ENCODE peak calls at places on chromosomes 2 and 18, in seven cellular contexts. G is mesendoderm; Y is GM23248; F is endothelial cell of umbilical vein; Z is CD8-positive, alpha-beta memory T cell; P is mucosa of descending colon; V is tibial nerve. X is an unnamed sample.

GRCh38 chr2:201057715-201058248 is 13.7 kb downstream of the HYCC2 start:
- DNase-seq in V (no peak), Z (no peak), F (no peak), P (no peak), Y (no peak), G (peak; percentile 81), X (peak; percentile 28)

GRCh38 chr18:60003610-60004185 is 103.9 kb downstream of the PMAIP1 start:
- DNase-seq in P (no peak), G (no peak), V (no peak), F (no peak), Z (no peak), Y (no peak), X (no peak)

GRCh38 chr2:198173242-198173641 is 368.8 kb downstream of the PLCL1 start:
- DNase-seq in P (no peak), Y (peak; percentile 59), F (no peak), G (no peak), V (no peak), Z (no peak), X (no peak)

GRCh38 chr2:62706721-62707516 is 1.4 kb downstream of the EHBP1 start:
- DNase-seq in Z (no peak), Y (peak; percentile 25), G (no peak), F (no peak), P (no peak), V (no peak), X (no peak)

GRCh38 chr2:53035153-53035552 is 732.5 kb upstream of the CHAC2 start:
- DNase-seq in Y (no peak), F (no peak), V (no peak), G (no peak), P (no peak), Z (no peak), X (no peak)

GRCh38 chr2:105399207-105399861 is 483 bp upstream of the FHL2 start:
- DNase-seq in F (peak; percentile 12), Z (no peak), P (no peak), Y (no peak), V (no peak), G (peak; percentile 40), X (peak; percentile 60)

GRCh38 chr18:42258301-42258965 is 303.4 kb downstream of the PIK3C3 start:
- DNase-seq in V (no peak), G (no peak), P (no peak), F (no peak), Z (no peak), Y (no peak), X (no peak)

GRCh38 chr18:31591628-31592027 is at the start of gene TTR:
- DNase-seq in Y (no peak), V (no peak), F (no peak), Z (no peak), P (no peak), G (no peak), X (no peak)

GRCh38 chr2:134712736-134713495 is 5.9 kb downstream of the TMEM163 start:
- DNase-seq in P (no peak), V (no peak), G (no peak), Z (no peak), Y (no peak), F (peak; percentile 37), X (no peak)

GRCh38 chr2:196453613-196454047 is 185.9 kb upstream of the CCDC150 start:
- DNase-seq in V (peak; percentile 55), F (peak; percentile 78), Y (peak; percentile 63), P (no peak), G (peak; percentile 69), Z (no peak), X (peak; percentile 20)

GRCh38 chr2:84628486-84628885 is 112.2 kb downstream of the DNAH6 start:
- DNase-seq in P (no peak), V (no peak), G (no peak), Y (no peak), F (no peak), Z (no peak), X (no peak)

GRCh38 chr18:55346961-55347740 is 240.8 kb downstream of the TCF4 start:
- DNase-seq in Z (no peak), V (no peak), G (peak; percentile 29), Y (no peak), F (no peak), P (no peak), X (no peak)

GRCh38 chr18:59634096-59634495 is 63.1 kb downstream of the CCBE1 start:
- DNase-seq in P (no peak), F (no peak), Z (no peak), V (no peak), G (no peak), Y (peak; percentile 60), X (no peak)

GRCh38 chr2:15359716-15360531 is 201.2 kb downstream of the NBAS start:
- DNase-seq in F (peak; percentile 89), P (no peak), Y (peak; percentile 89), G (no peak), Z (no peak), V (no peak), X (no peak)

GRCh38 chr2:114001936-114002335 is 112.0 kb downstream of the ACTR3 start:
- DNase-seq in P (no peak), F (no peak), Z (no peak), G (no peak), Y (no peak), V (no peak), X (no peak)

GRCh38 chr2:178674122-178674521 is 133.1 kb downstream of the TTN start:
- DNase-seq in G (peak; percentile 28), V (no peak), P (no peak), Z (no peak), F (no peak), Y (no peak), X (no peak)

GRCh38 chr2:216216951-216217903 is 108.1 kb downstream of the XRCC5 start:
- DNase-seq in P (no peak), F (peak; percentile 55), Z (no peak), G (peak; percentile 88), Y (peak; percentile 61), V (no peak), X (no peak)

GRCh38 chr2:102768892-102769291 is 7.1 kb downstream of the TMEM182 start:
- DNase-seq in Y (no peak), Z (no peak), F (no peak), V (no peak), G (no peak), P (no peak), X (no peak)

GRCh38 chr2:102770506-102770905 is 8.7 kb downstream of the TMEM182 start:
- DNase-seq in Z (no peak), V (no peak), P (no peak), G (no peak), Y (no peak), F (no peak), X (no peak)

GRCh38 chr2:102771114-102771513 is 9.3 kb downstream of the TMEM182 start:
- DNase-seq in F (no peak), P (no peak), V (no peak), Z (no peak), G (no peak), Y (no peak), X (no peak)

GRCh38 chr2:102765061-102765460 is 3.2 kb downstream of the TMEM182 start:
- DNase-seq in F (no peak), V (no peak), Z (no peak), Y (peak; percentile 6), G (no peak), P (no peak), X (no peak)

GRCh38 chr2:102768253-102768652 is 6.4 kb downstream of the TMEM182 start:
- DNase-seq in F (no peak), Y (no peak), G (no peak), Z (no peak), V (no peak), P (no peak), X (no peak)
- H3K4me1 ChIP-seq in F (no peaks in the 10 kb centered on the region), Y (no peaks in the 10 kb centered on the region), G (no peaks in the 10 kb centered on the region), Z (no peaks in the 10 kb centered on the region), V (no peaks in the 10 kb centered on the region), P (no peaks in the 10 kb centered on the region), X (no peaks in the 10 kb centered on the region)

GRCh38 chr18:24427484-24427883 is 1.0 kb downstream of the IMPACT start:
- DNase-seq in V (no peak), P (no peak), F (peak; percentile 18), Z (no peak), G (peak; percentile 46), Y (peak; percentile 51), X (no peak)

GRCh38 chr18:24426398-24427294 is at the start of gene IMPACT:
- DNase-seq in F (peak; percentile 83), Y (peak; percentile 91), Z (peak; percentile 72), P (peak; percentile 92), G (peak; percentile 96), V (peak; percentile 47), X (peak; percentile 81)

GRCh38 chr18:24429188-24429587 is 2.7 kb downstream of the IMPACT start:
- DNase-seq in Z (no peak), Y (no peak), G (no peak), V (no peak), P (no peak), F (no peak), X (no peak)

GRCh38 chr18:24426073-24426397 is 435 bp upstream of the IMPACT start:
- DNase-seq in F (no peak), Z (no peak), Y (no peak), P (no peak), G (no peak), V (no peak), X (no peak)

DNA sequence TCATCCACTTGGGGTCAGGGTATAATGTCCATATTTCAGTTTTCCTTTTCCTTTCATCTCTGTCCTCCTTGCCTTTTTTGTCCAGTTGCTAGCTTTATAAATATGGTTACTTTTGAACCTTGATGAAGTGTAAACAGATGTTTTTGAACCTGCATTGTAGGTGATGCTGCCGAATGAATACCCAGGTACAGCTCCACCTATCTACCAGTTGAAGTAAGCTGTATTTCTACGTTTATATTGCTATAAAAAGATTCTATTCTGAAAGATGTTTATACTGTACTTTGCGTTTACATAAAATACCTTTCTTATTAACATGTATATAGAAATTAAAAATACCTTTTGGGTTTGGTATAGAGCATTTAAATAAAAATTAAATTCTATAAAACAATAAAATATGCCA is 2.2 kb downstream of the IMPACT start:
- DNase-seq in Y (no peak), Z (no peak), F (no peak), G (no peak), V (no peak), P (no peak), X (no peak)
- H3K4me3 ChIP-seq in Y (no peak overlapping the region), Z (no peak overlapping the region), F (no peak overlapping the region), G (no peak overlapping the region), V (no peak overlapping the region), P (no peak overlapping the region), X (no peak overlapping the region)

GRCh38 chr2:128714861-128715312 is 396.2 kb upstream of the HS6ST1 start:
- DNase-seq in Y (no peak), P (no peak), V (no peak), G (peak; percentile 28), Z (no peak), F (no peak), X (no peak)
- H3K4me1 ChIP-seq in Y (no peaks in the 10 kb centered on the region), P (no peaks in the 10 kb centered on the region), V (no peaks in the 10 kb centered on the region), G (no peaks in the 10 kb centered on the region), Z (no peaks in the 10 kb centered on the region), F (no peaks in the 10 kb centered on the region), X (no peaks in the 10 kb centered on the region)

DNA sequence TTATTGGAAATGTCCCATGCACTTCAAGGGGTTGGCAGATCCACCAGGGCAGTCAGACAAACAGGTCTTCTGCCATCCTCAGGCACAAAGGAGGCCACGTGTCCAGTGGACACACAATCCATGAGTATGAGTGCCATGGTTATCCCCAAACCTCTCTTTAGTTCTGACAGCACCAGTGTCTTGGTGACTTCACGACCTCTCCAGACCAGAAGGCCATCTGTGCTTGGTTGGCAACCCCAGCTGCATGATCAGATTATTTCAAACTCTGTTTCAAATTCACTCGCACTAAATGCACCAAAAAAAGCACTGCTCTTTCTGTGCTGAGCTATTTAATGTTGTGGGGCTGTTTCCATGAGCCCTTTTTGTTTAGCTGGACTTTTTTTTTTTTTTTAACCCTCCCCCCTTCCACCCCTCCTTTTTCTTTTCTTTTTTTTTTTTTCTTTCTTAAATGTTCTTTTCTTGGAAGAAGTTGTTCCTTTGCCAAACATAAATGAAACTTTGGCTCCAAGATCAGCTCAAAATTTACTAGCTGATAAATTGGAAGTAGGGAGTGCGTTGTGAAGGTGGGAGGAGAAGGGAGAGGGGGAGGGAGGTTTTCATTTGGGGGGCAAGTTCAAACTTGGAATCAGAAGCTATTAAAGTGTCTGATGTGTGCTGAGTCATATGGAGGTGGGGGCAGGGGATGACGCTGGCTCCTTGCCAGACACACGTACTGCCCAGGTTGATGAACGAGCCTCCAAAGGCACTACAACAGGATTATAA is 542.9 kb upstream of the TNP1 start:
- DNase-seq in V (no peak), G (no peak), F (no peak), Y (no peak), Z (no peak), P (no peak), X (no peak)
- H3K4me3 ChIP-seq in V (no peak overlapping the region), G (no peak overlapping the region), F (no peak overlapping the region), Y (no peak overlapping the region), Z (no peak overlapping the region), P (no peak overlapping the region), X (no peak overlapping the region)